ENCODE peak calls at places on chromosomes 5 and 9, in six cellular contexts. One of them, this sample, is unnamed.

GRCh38 chr5:41793156-41793770 is 77.0 kb downstream of the OXCT1 start:
- DNase-seq in HFFc6: peak; percentile 55
- DNase-seq in nephron progenitor cell: no peak
- DNase-seq in retinal pigment epithelial cell: no peak
- DNase-seq in colonic mucosa: no peak
- DNase-seq in natural killer cell: no peak
- DNase-seq in this sample: no peak

GRCh38 chr5:130198927-130199326 is 294.7 kb downstream of the CHSY3 start:
- DNase-seq in HFFc6: no peak
- DNase-seq in nephron progenitor cell: no peak
- DNase-seq in retinal pigment epithelial cell: no peak
- DNase-seq in colonic mucosa: no peak
- DNase-seq in natural killer cell: no peak
- DNase-seq in this sample: no peak

GRCh38 chr5:78521455-78521854 is 127.1 kb downstream of the LHFPL2 start:
- DNase-seq in HFFc6: no peak
- DNase-seq in nephron progenitor cell: no peak
- DNase-seq in retinal pigment epithelial cell: no peak
- DNase-seq in colonic mucosa: no peak
- DNase-seq in natural killer cell: no peak
- DNase-seq in this sample: no peak

GRCh38 chr5:117299940-117300339 is 725.3 kb upstream of the SEMA6A start:
- DNase-seq in HFFc6: no peak
- DNase-seq in nephron progenitor cell: no peak
- DNase-seq in retinal pigment epithelial cell: no peak
- DNase-seq in colonic mucosa: no peak
- DNase-seq in natural killer cell: no peak
- DNase-seq in this sample: no peak

GRCh38 chr9:21542780-21543179 is 60.7 kb upstream of the IFNE start:
- DNase-seq in HFFc6: no peak
- DNase-seq in nephron progenitor cell: no peak
- DNase-seq in retinal pigment epithelial cell: no peak
- DNase-seq in colonic mucosa: no peak
- DNase-seq in natural killer cell: no peak
- DNase-seq in this sample: no peak

GRCh38 chr5:178163772-178164735 is 10.4 kb upstream of the NHP2 start:
- DNase-seq in HFFc6: peak; percentile 65
- DNase-seq in nephron progenitor cell: peak; percentile 96
- DNase-seq in retinal pigment epithelial cell: no peak
- DNase-seq in colonic mucosa: peak; percentile 91
- DNase-seq in natural killer cell: peak; percentile 91
- DNase-seq in this sample: peak; percentile 84

GRCh38 chr9:124886866-124887492 is 25.0 kb downstream of the ARPC5L start:
- DNase-seq in HFFc6: no peak
- DNase-seq in nephron progenitor cell: no peak
- DNase-seq in retinal pigment epithelial cell: no peak
- DNase-seq in colonic mucosa: no peak
- DNase-seq in natural killer cell: no peak
- DNase-seq in this sample: no peak

GRCh38 chr5:126363658-126364057 is 59.6 kb upstream of the GRAMD2B start:
- DNase-seq in HFFc6: peak; percentile 29
- DNase-seq in nephron progenitor cell: no peak
- DNase-seq in retinal pigment epithelial cell: no peak
- DNase-seq in colonic mucosa: no peak
- DNase-seq in natural killer cell: no peak
- DNase-seq in this sample: no peak

GRCh38 chr5:91178461-91178860 is 204.7 kb downstream of the ARRDC3 start:
- DNase-seq in HFFc6: no peak
- DNase-seq in nephron progenitor cell: no peak
- DNase-seq in retinal pigment epithelial cell: no peak
- DNase-seq in colonic mucosa: no peak
- DNase-seq in natural killer cell: no peak
- DNase-seq in this sample: no peak

GRCh38 chr5:121968910-121969607 is 7.3 kb downstream of the SRFBP1 start:
- DNase-seq in HFFc6: peak; percentile 99
- DNase-seq in nephron progenitor cell: no peak
- DNase-seq in retinal pigment epithelial cell: peak; percentile 97
- DNase-seq in colonic mucosa: no peak
- DNase-seq in natural killer cell: no peak
- DNase-seq in this sample: no peak

GRCh38 chr5:43482490-43483064 is 1.1 kb downstream of the TMEM267 start:
- DNase-seq in HFFc6: peak; percentile 2
- DNase-seq in nephron progenitor cell: no peak
- DNase-seq in retinal pigment epithelial cell: no peak
- DNase-seq in colonic mucosa: no peak
- DNase-seq in natural killer cell: no peak
- DNase-seq in this sample: no peak

GRCh38 chr9:124020520-124021384 is 9.2 kb downstream of the LHX2 start:
- DNase-seq in HFFc6: no peak
- DNase-seq in nephron progenitor cell: peak; percentile 61
- DNase-seq in retinal pigment epithelial cell: no peak
- DNase-seq in colonic mucosa: no peak
- DNase-seq in natural killer cell: no peak
- DNase-seq in this sample: no peak

GRCh38 chr5:52469420-52469819 is 318.3 kb upstream of the ITGA1 start:
- DNase-seq in HFFc6: no peak
- DNase-seq in nephron progenitor cell: no peak
- DNase-seq in retinal pigment epithelial cell: no peak
- DNase-seq in colonic mucosa: no peak
- DNase-seq in natural killer cell: no peak
- DNase-seq in this sample: no peak

GRCh38 chr5:119426059-119426458 is 26.2 kb upstream of the HSD17B4 start:
- DNase-seq in HFFc6: no peak
- DNase-seq in nephron progenitor cell: no peak
- DNase-seq in retinal pigment epithelial cell: no peak
- DNase-seq in colonic mucosa: no peak
- DNase-seq in natural killer cell: no peak
- DNase-seq in this sample: no peak

GRCh38 chr9:128628471-128629048 is 28.1 kb downstream of the DYNC2I2 start:
- DNase-seq in HFFc6: no peak
- DNase-seq in nephron progenitor cell: no peak
- DNase-seq in retinal pigment epithelial cell: no peak
- DNase-seq in colonic mucosa: no peak
- DNase-seq in natural killer cell: no peak
- DNase-seq in this sample: no peak

GRCh38 chr5:157197088-157197487 is 16.4 kb downstream of the ITK start:
- DNase-seq in HFFc6: no peak
- DNase-seq in nephron progenitor cell: no peak
- DNase-seq in retinal pigment epithelial cell: no peak
- DNase-seq in colonic mucosa: no peak
- DNase-seq in natural killer cell: no peak
- DNase-seq in this sample: no peak

GRCh38 chr9:130433168-130433946 is 11.4 kb upstream of the ASS1 start:
- DNase-seq in HFFc6: peak; percentile 13
- DNase-seq in nephron progenitor cell: peak; percentile 85
- DNase-seq in retinal pigment epithelial cell: no peak
- DNase-seq in colonic mucosa: no peak
- DNase-seq in natural killer cell: no peak
- DNase-seq in this sample: peak; percentile 89
- TF ChIP-seq CTCF in HFFc6: peak; percentile 76
- TF ChIP-seq CTCF in nephron progenitor cell: peak; percentile 76
- TF ChIP-seq CTCF in retinal pigment epithelial cell: peak; percentile 51
- TF ChIP-seq CTCF in colonic mucosa: peak; percentile 64
- TF ChIP-seq CTCF in natural killer cell: peak; percentile 30
- TF ChIP-seq CTCF in this sample: peak; percentile 0

DNA sequence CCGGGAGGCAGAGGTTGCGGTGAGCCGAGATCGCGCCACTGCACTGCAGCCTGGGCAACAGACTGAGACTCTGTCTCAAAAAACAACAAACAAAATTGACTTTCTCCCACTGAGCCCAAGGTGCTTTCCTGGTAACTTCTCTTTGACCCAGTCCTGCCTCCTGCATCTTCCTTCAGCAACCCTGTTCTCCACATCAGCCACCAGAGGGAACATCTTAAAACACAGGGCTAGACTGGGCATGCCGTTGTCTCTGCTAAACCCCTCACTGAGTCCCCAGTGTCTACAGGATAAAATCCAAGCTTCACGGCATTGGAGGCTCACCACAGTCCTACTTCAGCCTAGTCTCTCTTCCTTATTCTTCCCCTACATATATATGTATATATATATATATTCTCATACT is 39.8 kb upstream of the KCNMB1 start:
- DNase-seq in HFFc6: no peak
- DNase-seq in nephron progenitor cell: no peak
- DNase-seq in retinal pigment epithelial cell: no peak
- DNase-seq in colonic mucosa: no peak
- DNase-seq in natural killer cell: no peak
- DNase-seq in this sample: no peak
- TF ChIP-seq CTCF in HFFc6: peak; percentile 51
- TF ChIP-seq CTCF in nephron progenitor cell: no peak
- TF ChIP-seq CTCF in retinal pigment epithelial cell: peak; percentile 29
- TF ChIP-seq CTCF in colonic mucosa: no peak
- TF ChIP-seq CTCF in natural killer cell: no peak
- TF ChIP-seq CTCF in this sample: no peak

GRCh38 chr9:122931851-122932199 is 513 bp upstream of the ZBTB26 start:
- DNase-seq in HFFc6: peak; percentile 13
- DNase-seq in nephron progenitor cell: no peak
- DNase-seq in retinal pigment epithelial cell: no peak
- DNase-seq in colonic mucosa: no peak
- DNase-seq in natural killer cell: no peak
- DNase-seq in this sample: no peak

GRCh38 chr9:122936464-122936863 is 4.4 kb upstream of the RABGAP1 start:
- DNase-seq in HFFc6: no peak
- DNase-seq in nephron progenitor cell: no peak
- DNase-seq in retinal pigment epithelial cell: no peak
- DNase-seq in colonic mucosa: no peak
- DNase-seq in natural killer cell: no peak
- DNase-seq in this sample: no peak

GRCh38 chr9:122930541-122930932 is 775 bp downstream of the ZBTB26 start:
- DNase-seq in HFFc6: no peak
- DNase-seq in nephron progenitor cell: no peak
- DNase-seq in retinal pigment epithelial cell: no peak
- DNase-seq in colonic mucosa: no peak
- DNase-seq in natural killer cell: no peak
- DNase-seq in this sample: no peak

GRCh38 chr9:122929803-122930354 is 1.4 kb downstream of the ZBTB26 start:
- DNase-seq in HFFc6: no peak
- DNase-seq in nephron progenitor cell: no peak
- DNase-seq in retinal pigment epithelial cell: no peak
- DNase-seq in colonic mucosa: no peak
- DNase-seq in natural killer cell: no peak
- DNase-seq in this sample: no peak

DNA sequence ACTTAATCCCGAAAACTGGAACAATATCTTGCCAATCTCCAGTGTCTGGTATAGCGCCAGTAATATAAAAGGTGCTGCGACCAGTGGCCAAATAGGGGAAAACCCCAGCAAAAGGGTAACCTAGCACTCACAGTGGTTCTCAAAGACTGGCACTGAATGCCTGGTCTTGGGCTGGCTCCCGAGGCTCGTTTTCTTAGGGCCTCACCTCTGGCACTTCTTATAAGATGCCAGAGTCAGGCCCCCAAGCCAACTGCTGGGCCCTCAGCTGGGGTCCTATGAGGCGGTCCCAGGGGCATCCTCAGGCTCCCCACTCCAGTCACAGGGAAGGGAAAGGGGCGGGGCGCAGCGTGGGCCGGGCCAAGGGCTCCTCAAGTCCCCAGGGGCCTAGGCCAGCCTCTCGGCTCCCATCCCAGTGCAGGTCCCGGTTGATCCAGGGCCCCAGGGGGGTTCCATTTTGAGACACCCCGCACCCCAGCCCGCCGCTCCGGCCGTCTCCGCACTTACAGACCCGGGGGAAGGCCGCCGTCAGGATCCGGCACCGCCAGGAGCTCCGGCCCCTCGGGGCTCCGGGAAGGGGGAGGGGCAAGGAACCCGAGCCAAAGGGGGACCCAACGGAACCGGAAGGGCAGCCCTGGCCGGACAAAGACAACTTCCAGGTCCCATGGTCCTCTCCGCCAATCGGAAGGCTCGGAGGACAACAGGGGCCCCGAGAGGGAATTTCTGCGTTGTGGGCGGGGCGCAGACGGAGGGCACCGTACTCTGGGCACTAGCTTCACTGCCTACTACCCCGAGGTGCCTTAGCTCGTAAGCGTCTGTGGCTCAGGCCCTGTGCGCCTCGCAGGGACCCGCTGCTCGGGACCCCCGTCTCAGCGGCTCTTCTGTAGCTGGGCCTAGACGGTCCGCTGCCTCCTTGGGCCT is at the start of gene ZBTB26:
- DNase-seq in HFFc6: peak; percentile 90
- DNase-seq in nephron progenitor cell: peak; percentile 92
- DNase-seq in retinal pigment epithelial cell: peak; percentile 81
- DNase-seq in colonic mucosa: peak; percentile 97
- DNase-seq in natural killer cell: peak; percentile 86
- DNase-seq in this sample: peak; percentile 96
- TF ChIP-seq CTCF in HFFc6: peak; percentile 28
- TF ChIP-seq CTCF in nephron progenitor cell: no peak
- TF ChIP-seq CTCF in retinal pigment epithelial cell: no peak
- TF ChIP-seq CTCF in colonic mucosa: no peak
- TF ChIP-seq CTCF in natural killer cell: no peak
- TF ChIP-seq CTCF in this sample: no peak

DNA sequence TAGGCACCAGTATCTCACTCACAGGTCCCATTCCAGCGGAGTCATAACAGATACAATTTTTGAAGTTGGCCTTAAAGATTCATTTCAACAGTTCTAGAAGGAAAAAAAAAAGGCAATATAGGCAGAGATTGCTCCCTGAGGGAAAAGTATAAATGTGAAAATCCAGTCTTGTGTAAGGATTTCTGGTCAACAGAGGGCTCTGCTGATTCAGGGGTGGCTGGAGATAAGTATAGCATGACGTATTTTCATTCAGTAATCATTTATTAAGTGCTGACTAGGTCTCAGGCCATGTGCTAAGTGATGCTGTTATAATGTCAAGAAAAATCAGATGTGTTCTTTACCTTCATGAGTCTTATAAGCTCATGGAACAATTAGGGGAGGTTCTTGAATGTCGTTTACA is 377.3 kb upstream of the MEF2C start:
- DNase-seq in HFFc6: peak; percentile 8
- DNase-seq in nephron progenitor cell: no peak
- DNase-seq in retinal pigment epithelial cell: no peak
- DNase-seq in colonic mucosa: no peak
- DNase-seq in natural killer cell: no peak
- DNase-seq in this sample: no peak
- TF ChIP-seq CTCF in HFFc6: peak; percentile 42
- TF ChIP-seq CTCF in nephron progenitor cell: no peak
- TF ChIP-seq CTCF in retinal pigment epithelial cell: no peak
- TF ChIP-seq CTCF in colonic mucosa: no peak
- TF ChIP-seq CTCF in natural killer cell: no peak
- TF ChIP-seq CTCF in this sample: no peak